ENCODE peak calls at places on chromosome 15, in six cellular contexts. One of them, this sample, is unnamed.
A peak's percentile ranks its signal among the peaks of the same experiment; 100 is the strongest.

GRCh38 chr15:63181658-63182057 is 7.7 kb upstream of the RAB8B start:
- DNase-seq in choroid plexus epithelial cell: no peak
- DNase-seq in H1: no peak
- DNase-seq in IMR-90: peak; percentile 80
- DNase-seq in CD8-positive, alpha-beta T cell: no peak
- DNase-seq in activated CD8-positive, alpha-beta memory T cell treated with anti-CD3 and anti-CD28 coated beads, Interleukin-2, amount 50 U/mL, for 4 hours: no peak
- DNase-seq in this sample: no peak

GRCh38 chr15:90062729-90063684 is 39.3 kb downstream of the IDH2 start:
- DNase-seq in IMR-90: no peak
- DNase-seq in activated CD8-positive, alpha-beta memory T cell treated with anti-CD3 and anti-CD28 coated beads, Interleukin-2, amount 50 U/mL, for 4 hours: no peak
- DNase-seq in CD8-positive, alpha-beta T cell: no peak
- DNase-seq in H1: no peak
- DNase-seq in choroid plexus epithelial cell: no peak
- DNase-seq in this sample: no peak

GRCh38 chr15:92638291-92638708 is 17.3 kb downstream of the FAM174B start:
- DNase-seq in CD8-positive, alpha-beta T cell: no peak
- DNase-seq in IMR-90: peak; percentile 20
- DNase-seq in choroid plexus epithelial cell: peak; percentile 65
- DNase-seq in activated CD8-positive, alpha-beta memory T cell treated with anti-CD3 and anti-CD28 coated beads, Interleukin-2, amount 50 U/mL, for 4 hours: no peak
- DNase-seq in H1: no peak
- DNase-seq in this sample: no peak

GRCh38 chr15:27237319-27237939 is 266.4 kb downstream of the GABRG3 start:
- DNase-seq in choroid plexus epithelial cell: no peak
- DNase-seq in CD8-positive, alpha-beta T cell: no peak
- DNase-seq in H1: no peak
- DNase-seq in activated CD8-positive, alpha-beta memory T cell treated with anti-CD3 and anti-CD28 coated beads, Interleukin-2, amount 50 U/mL, for 4 hours: no peak
- DNase-seq in IMR-90: no peak
- DNase-seq in this sample: no peak

GRCh38 chr15:37072181-37072580 is 28.2 kb downstream of the MEIS2 start:
- DNase-seq in IMR-90: peak; percentile 43
- DNase-seq in choroid plexus epithelial cell: no peak
- DNase-seq in H1: no peak
- DNase-seq in activated CD8-positive, alpha-beta memory T cell treated with anti-CD3 and anti-CD28 coated beads, Interleukin-2, amount 50 U/mL, for 4 hours: no peak
- DNase-seq in CD8-positive, alpha-beta T cell: no peak
- DNase-seq in this sample: no peak

GRCh38 chr15:32701863-32702262 is 15.9 kb upstream of the GREM1 start:
- DNase-seq in CD8-positive, alpha-beta T cell: no peak
- DNase-seq in activated CD8-positive, alpha-beta memory T cell treated with anti-CD3 and anti-CD28 coated beads, Interleukin-2, amount 50 U/mL, for 4 hours: no peak
- DNase-seq in IMR-90: peak; percentile 30
- DNase-seq in choroid plexus epithelial cell: no peak
- DNase-seq in H1: no peak
- DNase-seq in this sample: no peak

GRCh38 chr15:89097313-89097712 is 9.1 kb downstream of the ABHD2 start:
- DNase-seq in H1: no peak
- DNase-seq in IMR-90: no peak
- DNase-seq in activated CD8-positive, alpha-beta memory T cell treated with anti-CD3 and anti-CD28 coated beads, Interleukin-2, amount 50 U/mL, for 4 hours: no peak
- DNase-seq in choroid plexus epithelial cell: no peak
- DNase-seq in CD8-positive, alpha-beta T cell: no peak
- DNase-seq in this sample: no peak

GRCh38 chr15:79037848-79038247 is 52.7 kb downstream of the RASGRF1 start:
- DNase-seq in IMR-90: no peak
- DNase-seq in H1: no peak
- DNase-seq in activated CD8-positive, alpha-beta memory T cell treated with anti-CD3 and anti-CD28 coated beads, Interleukin-2, amount 50 U/mL, for 4 hours: no peak
- DNase-seq in choroid plexus epithelial cell: no peak
- DNase-seq in CD8-positive, alpha-beta T cell: no peak
- DNase-seq in this sample: no peak

GRCh38 chr15:71261418-71261817 is 146.1 kb downstream of the THSD4 start:
- DNase-seq in CD8-positive, alpha-beta T cell: no peak
- DNase-seq in choroid plexus epithelial cell: no peak
- DNase-seq in H1: no peak
- DNase-seq in IMR-90: no peak
- DNase-seq in activated CD8-positive, alpha-beta memory T cell treated with anti-CD3 and anti-CD28 coated beads, Interleukin-2, amount 50 U/mL, for 4 hours: no peak
- DNase-seq in this sample: no peak

GRCh38 chr15:64599716-64600115 is 139.3 kb downstream of the ZNF609 start:
- DNase-seq in H1: no peak
- DNase-seq in activated CD8-positive, alpha-beta memory T cell treated with anti-CD3 and anti-CD28 coated beads, Interleukin-2, amount 50 U/mL, for 4 hours: no peak
- DNase-seq in CD8-positive, alpha-beta T cell: no peak
- DNase-seq in choroid plexus epithelial cell: no peak
- DNase-seq in IMR-90: peak; percentile 58
- DNase-seq in this sample: no peak

GRCh38 chr15:37101634-37102314 is 1.4 kb upstream of the MEIS2 start:
- DNase-seq in activated CD8-positive, alpha-beta memory T cell treated with anti-CD3 and anti-CD28 coated beads, Interleukin-2, amount 50 U/mL, for 4 hours: no peak
- DNase-seq in IMR-90: peak; percentile 70
- DNase-seq in H1: no peak
- DNase-seq in choroid plexus epithelial cell: peak; percentile 55
- DNase-seq in CD8-positive, alpha-beta T cell: no peak
- DNase-seq in this sample: no peak

GRCh38 chr15:60000824-60001641 is 3.1 kb upstream of the FOXB1 start:
- DNase-seq in choroid plexus epithelial cell: no peak
- DNase-seq in CD8-positive, alpha-beta T cell: no peak
- DNase-seq in activated CD8-positive, alpha-beta memory T cell treated with anti-CD3 and anti-CD28 coated beads, Interleukin-2, amount 50 U/mL, for 4 hours: no peak
- DNase-seq in H1: no peak
- DNase-seq in IMR-90: no peak
- DNase-seq in this sample: no peak

GRCh38 chr15:64209680-64210334 is 47.0 kb upstream of the PPIB start:
- DNase-seq in IMR-90: peak; percentile 64
- DNase-seq in activated CD8-positive, alpha-beta memory T cell treated with anti-CD3 and anti-CD28 coated beads, Interleukin-2, amount 50 U/mL, for 4 hours: no peak
- DNase-seq in CD8-positive, alpha-beta T cell: no peak
- DNase-seq in choroid plexus epithelial cell: peak; percentile 74
- DNase-seq in H1: no peak
- DNase-seq in this sample: peak; percentile 8

GRCh38 chr15:77999486-77999885 is 78.0 kb downstream of the TBC1D2B start:
- DNase-seq in activated CD8-positive, alpha-beta memory T cell treated with anti-CD3 and anti-CD28 coated beads, Interleukin-2, amount 50 U/mL, for 4 hours: no peak
- DNase-seq in choroid plexus epithelial cell: no peak
- DNase-seq in CD8-positive, alpha-beta T cell: no peak
- DNase-seq in H1: no peak
- DNase-seq in IMR-90: no peak
- DNase-seq in this sample: no peak

GRCh38 chr15:85751731-85752421 is 42.8 kb downstream of the KLHL25 start:
- DNase-seq in IMR-90: no peak
- DNase-seq in H1: no peak
- DNase-seq in choroid plexus epithelial cell: no peak
- DNase-seq in activated CD8-positive, alpha-beta memory T cell treated with anti-CD3 and anti-CD28 coated beads, Interleukin-2, amount 50 U/mL, for 4 hours: no peak
- DNase-seq in CD8-positive, alpha-beta T cell: no peak
- DNase-seq in this sample: no peak

GRCh38 chr15:69417581-69417980 is 3.4 kb downstream of the KIF23 start:
- DNase-seq in activated CD8-positive, alpha-beta memory T cell treated with anti-CD3 and anti-CD28 coated beads, Interleukin-2, amount 50 U/mL, for 4 hours: no peak
- DNase-seq in IMR-90: peak; percentile 33
- DNase-seq in H1: no peak
- DNase-seq in CD8-positive, alpha-beta T cell: no peak
- DNase-seq in choroid plexus epithelial cell: no peak
- DNase-seq in this sample: no peak

GRCh38 chr15:66774001-66774814 is 72.2 kb downstream of the SMAD6 start:
- DNase-seq in IMR-90: peak; percentile 64
- DNase-seq in CD8-positive, alpha-beta T cell: peak; percentile 55
- DNase-seq in H1: peak; percentile 68
- DNase-seq in activated CD8-positive, alpha-beta memory T cell treated with anti-CD3 and anti-CD28 coated beads, Interleukin-2, amount 50 U/mL, for 4 hours: peak; percentile 35
- DNase-seq in choroid plexus epithelial cell: peak; percentile 60
- DNase-seq in this sample: no peak

GRCh38 chr15:60076582-60077263 is 72.6 kb downstream of the FOXB1 start:
- DNase-seq in H1: no peak
- DNase-seq in CD8-positive, alpha-beta T cell: no peak
- DNase-seq in choroid plexus epithelial cell: no peak
- DNase-seq in IMR-90: no peak
- DNase-seq in activated CD8-positive, alpha-beta memory T cell treated with anti-CD3 and anti-CD28 coated beads, Interleukin-2, amount 50 U/mL, for 4 hours: no peak
- DNase-seq in this sample: no peak

GRCh38 chr15:95843241-95843851 is 487.2 kb upstream of the NR2F2 start:
- DNase-seq in CD8-positive, alpha-beta T cell: no peak
- DNase-seq in activated CD8-positive, alpha-beta memory T cell treated with anti-CD3 and anti-CD28 coated beads, Interleukin-2, amount 50 U/mL, for 4 hours: no peak
- DNase-seq in choroid plexus epithelial cell: peak; percentile 88
- DNase-seq in H1: no peak
- DNase-seq in IMR-90: no peak
- DNase-seq in this sample: no peak

GRCh38 chr15:57323299-57323805 is 53.0 kb upstream of the CGNL1 start:
- DNase-seq in activated CD8-positive, alpha-beta memory T cell treated with anti-CD3 and anti-CD28 coated beads, Interleukin-2, amount 50 U/mL, for 4 hours: no peak
- DNase-seq in IMR-90: no peak
- DNase-seq in CD8-positive, alpha-beta T cell: no peak
- DNase-seq in choroid plexus epithelial cell: no peak
- DNase-seq in H1: no peak
- DNase-seq in this sample: no peak

GRCh38 chr15:83869329-83869728 is 215.4 kb downstream of the ADAMTSL3 start:
- DNase-seq in activated CD8-positive, alpha-beta memory T cell treated with anti-CD3 and anti-CD28 coated beads, Interleukin-2, amount 50 U/mL, for 4 hours: no peak
- DNase-seq in CD8-positive, alpha-beta T cell: no peak
- DNase-seq in IMR-90: no peak
- DNase-seq in choroid plexus epithelial cell: no peak
- DNase-seq in H1: no peak
- DNase-seq in this sample: no peak

GRCh38 chr15:31473384-31474058 is 146.9 kb downstream of the KLF13 start:
- DNase-seq in choroid plexus epithelial cell: no peak
- DNase-seq in H1: no peak
- DNase-seq in CD8-positive, alpha-beta T cell: no peak
- DNase-seq in activated CD8-positive, alpha-beta memory T cell treated with anti-CD3 and anti-CD28 coated beads, Interleukin-2, amount 50 U/mL, for 4 hours: no peak
- DNase-seq in IMR-90: no peak
- DNase-seq in this sample: no peak

GRCh38 chr15:79084308-79084968 is 6.1 kb downstream of the RASGRF1 start:
- DNase-seq in H1: no peak
- DNase-seq in CD8-positive, alpha-beta T cell: no peak
- DNase-seq in choroid plexus epithelial cell: no peak
- DNase-seq in IMR-90: no peak
- DNase-seq in activated CD8-positive, alpha-beta memory T cell treated with anti-CD3 and anti-CD28 coated beads, Interleukin-2, amount 50 U/mL, for 4 hours: no peak
- DNase-seq in this sample: no peak

GRCh38 chr15:78355185-78355584 is 15.0 kb downstream of the CRABP1 start:
- DNase-seq in H1: no peak
- DNase-seq in activated CD8-positive, alpha-beta memory T cell treated with anti-CD3 and anti-CD28 coated beads, Interleukin-2, amount 50 U/mL, for 4 hours: no peak
- DNase-seq in choroid plexus epithelial cell: no peak
- DNase-seq in IMR-90: no peak
- DNase-seq in CD8-positive, alpha-beta T cell: no peak
- DNase-seq in this sample: no peak

GRCh38 chr15:39411102-39411989 is 169.5 kb upstream of the THBS1 start:
- DNase-seq in IMR-90: no peak
- DNase-seq in choroid plexus epithelial cell: peak; percentile 34
- DNase-seq in CD8-positive, alpha-beta T cell: no peak
- DNase-seq in H1: no peak
- DNase-seq in activated CD8-positive, alpha-beta memory T cell treated with anti-CD3 and anti-CD28 coated beads, Interleukin-2, amount 50 U/mL, for 4 hours: no peak
- DNase-seq in this sample: no peak

GRCh38 chr15:77606142-77607034 is 26.3 kb downstream of the LINGO1 start:
- DNase-seq in IMR-90: peak; percentile 13
- DNase-seq in activated CD8-positive, alpha-beta memory T cell treated with anti-CD3 and anti-CD28 coated beads, Interleukin-2, amount 50 U/mL, for 4 hours: no peak
- DNase-seq in H1: no peak
- DNase-seq in choroid plexus epithelial cell: no peak
- DNase-seq in CD8-positive, alpha-beta T cell: no peak
- DNase-seq in this sample: no peak

GRCh38 chr15:47616876-47617275 is 100.4 kb upstream of the SEMA6D start:
- DNase-seq in choroid plexus epithelial cell: no peak
- DNase-seq in H1: no peak
- DNase-seq in CD8-positive, alpha-beta T cell: no peak
- DNase-seq in activated CD8-positive, alpha-beta memory T cell treated with anti-CD3 and anti-CD28 coated beads, Interleukin-2, amount 50 U/mL, for 4 hours: no peak
- DNase-seq in IMR-90: no peak
- DNase-seq in this sample: no peak

GRCh38 chr15:43912991-43913927 is 86.5 kb downstream of the WDR76 start:
- DNase-seq in IMR-90: peak; percentile 99
- DNase-seq in CD8-positive, alpha-beta T cell: no peak
- DNase-seq in choroid plexus epithelial cell: peak; percentile 97
- DNase-seq in activated CD8-positive, alpha-beta memory T cell treated with anti-CD3 and anti-CD28 coated beads, Interleukin-2, amount 50 U/mL, for 4 hours: no peak
- DNase-seq in H1: peak; percentile 21
- DNase-seq in this sample: no peak

GRCh38 chr15:73010154-73011152 is 41.8 kb upstream of the NEO1 start:
- DNase-seq in activated CD8-positive, alpha-beta memory T cell treated with anti-CD3 and anti-CD28 coated beads, Interleukin-2, amount 50 U/mL, for 4 hours: no peak
- DNase-seq in IMR-90: peak; percentile 22
- DNase-seq in H1: no peak
- DNase-seq in CD8-positive, alpha-beta T cell: no peak
- DNase-seq in choroid plexus epithelial cell: no peak
- DNase-seq in this sample: no peak

This sample was measured in KG1.